ENCODE peak calls at places on chromosome 20, in six cellular contexts. U, X, L, H, W and Z are unnamed samples.

GRCh38 chr20:20204326-20204725 is 152.0 kb downstream of the CFAP61 start:
- DNase-seq in U (no peak), X (no peak), L (no peak), H (no peak), W (no peak), Z (no peak)

GRCh38 chr20:1297486-1297885 is 31.4 kb downstream of the SNPH start:
- DNase-seq in U (no peak), X (no peak), L (no peak), H (no peak), W (no peak), Z (no peak)

GRCh38 chr20:57809661-57810172 is 99.9 kb upstream of the PMEPA1 start:
- DNase-seq in U (no peak), X (no peak), L (no peak), H (no peak), W (no peak), Z (no peak)

GRCh38 chr20:17570347-17571152 is 675 bp downstream of the DSTN start:
- DNase-seq in U (peak; percentile 66), X (peak; percentile 75), L (peak; percentile 81), H (peak; percentile 42), W (no peak), Z (no peak)

GRCh38 chr20:35226775-35227681 is 538 bp downstream of the MMP24 start:
- DNase-seq in U (peak; percentile 39), X (peak; percentile 14), L (no peak), H (peak; percentile 5), W (no peak), Z (peak; percentile 49)

GRCh38 chr20:35303382-35303734 is 11.1 kb upstream of the FAM83C start:
- DNase-seq in U (no peak), X (no peak), L (no peak), H (no peak), W (no peak), Z (no peak)

GRCh38 chr20:53738039-53738944 is 144.7 kb upstream of the ZNF217 start:
- DNase-seq in U (peak; percentile 22), X (peak; percentile 47), L (peak; percentile 83), H (peak; percentile 70), W (peak; percentile 49), Z (peak; percentile 95)

GRCh38 chr20:1816384-1817381 is 78.5 kb upstream of the SIRPA start:
- DNase-seq in U (no peak), X (no peak), L (peak; percentile 65), H (no peak), W (no peak), Z (no peak)

GRCh38 chr20:53617791-53618489 is 24.3 kb upstream of the ZNF217 start:
- DNase-seq in U (no peak), X (no peak), L (no peak), H (no peak), W (no peak), Z (no peak)

GRCh38 chr20:51573576-51574243 is 31.2 kb upstream of the NFATC2 start:
- DNase-seq in U (no peak), X (no peak), L (no peak), H (peak; percentile 82), W (no peak), Z (no peak)

GRCh38 chr20:56359212-56360132 is 698 bp downstream of the FAM210B start:
- DNase-seq in U (peak; percentile 54), X (peak; percentile 47), L (peak; percentile 85), H (peak; percentile 44), W (no peak), Z (peak; percentile 30)

GRCh38 chr20:10800288-10800687 is 126.5 kb upstream of the JAG1 start:
- DNase-seq in U (no peak), X (no peak), L (no peak), H (no peak), W (no peak), Z (peak; percentile 24)

GRCh38 chr20:408843-409696 is 971 bp downstream of the RBCK1 start:
- DNase-seq in U (no peak), X (no peak), L (no peak), H (no peak), W (no peak), Z (no peak)

GRCh38 chr20:58994390-58995159 is 12.5 kb downstream of the CTSZ start:
- DNase-seq in U (no peak), X (no peak), L (no peak), H (no peak), W (no peak), Z (no peak)

GRCh38 chr20:58389324-58389967 is 417 bp downstream of the VAPB start:
- DNase-seq in U (no peak), X (peak; percentile 48), L (no peak), H (peak; percentile 8), W (no peak), Z (peak; percentile 42)

GRCh38 chr20:19749537-19749936 is 8.5 kb upstream of the RIN2 start:
- DNase-seq in U (no peak), X (no peak), L (no peak), H (no peak), W (no peak), Z (no peak)

GRCh38 chr20:3930265-3931206 is 41.3 kb downstream of the PANK2 start:
- DNase-seq in U (no peak), X (no peak), L (no peak), H (no peak), W (no peak), Z (no peak)
- TF ChIP-seq EP300 in U (no peak), X (no peak), L (no peak), H (no peak), W (no peak), Z (no peak)

DNA sequence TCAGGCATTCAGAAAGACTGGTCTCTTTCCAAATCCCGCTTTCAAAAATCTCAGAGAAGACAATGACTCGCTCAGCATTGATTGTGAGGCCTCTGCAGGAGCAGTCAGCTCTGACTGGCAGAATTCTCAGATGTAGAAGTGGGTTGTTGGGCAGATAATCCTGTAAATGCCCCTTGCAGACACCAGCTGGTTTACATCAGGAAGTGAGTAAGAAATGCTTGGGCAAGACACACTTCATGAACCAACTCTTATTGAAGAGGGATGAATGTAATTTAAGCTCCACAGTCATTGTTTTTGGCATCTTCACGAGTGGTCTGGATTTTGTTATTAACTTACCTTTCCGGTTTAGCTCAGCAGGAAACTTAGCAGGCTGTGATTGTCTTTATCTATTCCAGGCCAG is 166.6 kb downstream of the PLCB4 start:
- DNase-seq in U (no peak), X (no peak), L (no peak), H (no peak), W (no peak), Z (peak; percentile 15)
- TF ChIP-seq EP300 in U (no peak), X (no peak), L (no peak), H (no peak), W (no peak), Z (no peak)

DNA sequence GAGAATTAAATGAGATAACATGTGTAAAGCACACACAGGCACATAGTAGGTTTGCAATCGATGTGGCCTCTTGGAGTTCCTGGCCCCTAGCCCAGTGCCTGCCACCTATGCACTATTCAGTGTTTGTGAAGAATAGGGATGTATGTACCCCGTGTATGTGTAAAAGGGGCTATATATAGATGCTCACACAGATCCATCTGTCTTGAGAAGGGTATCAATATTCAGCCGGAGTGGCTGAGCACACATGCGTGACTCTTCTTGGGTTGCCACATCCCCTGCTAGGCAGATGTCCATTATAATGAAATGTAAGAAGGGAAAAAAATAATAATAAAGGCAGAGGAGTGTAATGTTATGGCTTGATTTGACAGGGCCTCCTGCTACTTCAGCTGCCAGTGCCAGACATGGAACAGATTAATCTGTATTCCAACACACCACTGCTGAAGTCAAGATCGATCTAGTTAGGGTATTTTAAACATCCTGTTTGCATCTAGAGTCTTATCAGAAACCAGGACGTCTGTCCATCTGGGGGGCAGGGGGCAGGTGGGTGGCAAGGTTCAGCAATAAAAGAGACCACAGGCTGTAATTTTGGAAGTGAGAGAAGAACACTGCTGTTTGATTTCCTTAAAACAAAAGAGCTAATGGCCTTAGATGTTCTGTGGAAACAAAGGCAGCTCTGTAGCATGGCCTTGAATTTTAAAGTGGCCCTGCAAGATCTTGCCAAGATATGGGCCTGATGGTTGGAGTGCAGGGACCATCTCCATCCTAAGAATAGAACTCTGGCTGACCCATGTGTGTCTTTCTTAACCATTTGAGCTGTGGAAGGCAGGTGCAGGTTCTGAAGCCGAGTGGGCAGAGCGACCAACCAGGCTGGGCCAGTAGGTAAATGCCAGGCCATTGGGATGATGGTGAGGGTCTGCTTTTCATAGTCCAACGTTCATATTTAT is 74.1 kb upstream of the VSTM2L start:
- DNase-seq in U (no peak), X (no peak), L (no peak), H (no peak), W (no peak), Z (no peak)
- TF ChIP-seq EP300 in U (no peak), X (no peak), L (no peak), H (no peak), W (no peak), Z (no peak)

GRCh38 chr20:64196831-64197418 is 32.7 kb downstream of the MYT1 start:
- DNase-seq in U (no peak), X (no peak), L (no peak), H (no peak), W (no peak), Z (no peak)
- TF ChIP-seq EP300 in U (no peak), X (no peak), L (no peak), H (no peak), W (no peak), Z (no peak)

DNA sequence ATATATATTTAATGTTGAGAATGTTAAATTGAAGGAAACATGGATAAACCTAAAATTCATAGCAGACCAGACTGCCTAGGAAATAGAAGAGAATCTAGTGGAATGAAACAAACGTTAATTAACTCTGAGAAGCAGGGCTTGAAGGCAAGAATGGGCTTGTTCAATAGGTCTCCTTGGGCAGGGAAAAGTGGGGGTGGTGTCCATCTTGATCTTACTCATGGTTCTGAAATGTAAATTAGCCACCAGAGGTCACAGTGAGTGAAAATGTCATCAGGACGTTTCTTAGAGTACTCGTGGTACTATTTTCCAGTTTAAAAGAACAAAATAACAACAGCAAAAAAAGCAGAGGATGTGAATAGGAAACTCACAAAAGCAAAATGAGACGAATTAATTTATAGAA is 66.8 kb upstream of the BTBD3 start:
- DNase-seq in U (no peak), X (no peak), L (no peak), H (no peak), W (no peak), Z (peak; percentile 9)
- TF ChIP-seq EP300 in U (no peak), X (no peak), L (no peak), H (no peak), W (no peak), Z (no peak)

GRCh38 chr20:24734139-24734538 is 214.9 kb upstream of the CST7 start:
- DNase-seq in U (no peak), X (no peak), L (no peak), H (no peak), W (no peak), Z (no peak)
- TF ChIP-seq EP300 in U (no peak), X (no peak), L (no peak), H (no peak), W (no peak), Z (no peak)

DNA sequence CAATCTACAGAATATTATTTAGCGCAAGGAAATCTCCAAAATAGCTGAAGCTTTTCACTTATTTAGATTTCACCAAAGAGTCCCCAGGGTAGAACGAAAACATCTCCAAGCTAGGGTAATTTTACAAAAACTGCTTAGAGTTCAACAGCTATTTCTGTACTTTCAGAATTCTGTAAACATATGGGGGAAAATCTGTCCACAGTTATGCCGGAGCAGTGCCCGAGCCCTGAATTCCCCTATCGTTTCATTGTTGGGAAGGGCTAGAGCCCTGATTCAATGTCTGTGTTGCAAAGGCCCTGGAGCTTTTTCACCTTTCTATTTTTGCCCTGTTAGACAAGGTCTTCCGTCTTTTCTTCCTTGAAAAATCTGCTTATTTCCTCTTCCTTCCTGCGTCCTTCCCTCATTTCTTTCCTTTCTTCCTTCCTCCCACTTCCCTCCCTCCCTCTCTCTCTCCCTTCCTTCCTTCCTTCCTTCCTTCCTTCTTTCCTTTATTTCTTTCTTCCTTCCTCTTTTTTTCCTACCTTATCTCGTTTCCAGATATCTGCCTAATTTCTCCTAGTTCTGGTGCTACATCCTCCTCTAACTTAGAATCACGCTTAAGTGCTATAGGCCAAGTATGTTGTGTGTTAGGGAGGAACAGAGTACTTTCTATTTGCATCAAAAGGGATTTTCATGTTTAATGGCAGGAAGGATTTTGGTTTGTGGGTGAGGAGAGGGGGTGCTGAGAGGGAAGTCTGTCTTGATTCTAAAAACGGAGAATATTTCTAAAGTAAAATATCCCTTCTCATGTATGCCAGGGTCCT is 122.5 kb upstream of the BMP2 start:
- DNase-seq in U (no peak), X (no peak), L (no peak), H (no peak), W (no peak), Z (no peak)
- TF ChIP-seq EP300 in U (no peak), X (no peak), L (no peak), H (no peak), W (no peak), Z (no peak)